ENCODE peak calls at places on chromosomes 7 and 10, in six cellular contexts. Q, D, H, M, U and W are unnamed samples.
A peak's percentile ranks its signal among the peaks of the same experiment; 100 is the strongest.

GRCh38 chr7:16891338-16891737 is 9.6 kb upstream of the AGR3 start:
- DNase-seq in Q (no peak), D (peak; percentile 72), H (peak; percentile 78), M (no peak), U (peak; percentile 76), W (peak; percentile 34)

GRCh38 chr10:103262229-103262628 is 14.7 kb upstream of the INA start:
- DNase-seq in Q (no peak), D (no peak), H (no peak), M (no peak), U (peak; percentile 18), W (no peak)

GRCh38 chr7:2710901-2711551 is 23.0 kb downstream of the AMZ1 start:
- DNase-seq in Q (no peak), D (peak; percentile 32), H (no peak), M (no peak), U (no peak), W (no peak)

GRCh38 chr7:116653204-116653603 is 18.8 kb upstream of the MET start:
- DNase-seq in Q (no peak), D (peak; percentile 83), H (peak; percentile 56), M (no peak), U (peak; percentile 40), W (no peak)

GRCh38 chr10:56551037-56551436 is 190.0 kb upstream of the ZWINT start:
- DNase-seq in Q (no peak), D (no peak), H (no peak), M (no peak), U (no peak), W (no peak)

GRCh38 chr7:129864042-129864441 is 88.7 kb downstream of the UBE2H start:
- DNase-seq in Q (no peak), D (no peak), H (no peak), M (no peak), U (no peak), W (no peak)

GRCh38 chr10:79155301-79156081 is 86.7 kb downstream of the ZMIZ1 start:
- DNase-seq in Q (no peak), D (peak; percentile 60), H (peak; percentile 75), M (no peak), U (peak; percentile 56), W (no peak)

GRCh38 chr7:140402178-140402835 is 1.6 kb upstream of the RAB19 start:
- DNase-seq in Q (no peak), D (peak; percentile 76), H (peak; percentile 61), M (no peak), U (no peak), W (no peak)

GRCh38 chr7:37109016-37109415 is 339.6 kb downstream of the ELMO1 start:
- DNase-seq in Q (no peak), D (no peak), H (peak; percentile 59), M (no peak), U (no peak), W (no peak)

GRCh38 chr7:140423501-140423900 is 19.6 kb downstream of the RAB19 start:
- DNase-seq in Q (no peak), D (no peak), H (no peak), M (no peak), U (no peak), W (no peak)

GRCh38 chr7:25949672-25950487 is 202.1 kb upstream of the NFE2L3 start:
- DNase-seq in Q (peak; percentile 30), D (no peak), H (peak; percentile 45), M (peak; percentile 63), U (peak; percentile 73), W (peak; percentile 62)

GRCh38 chr10:28952523-28952922 is 275.2 kb downstream of the BAMBI start:
- DNase-seq in Q (no peak), D (peak; percentile 17), H (no peak), M (no peak), U (no peak), W (no peak)

GRCh38 chr7:4247106-4247876 is 434.8 kb upstream of the FOXK1 start:
- DNase-seq in Q (no peak), D (no peak), H (no peak), M (no peak), U (no peak), W (no peak)

GRCh38 chr7:117285821-117286220 is 37.0 kb downstream of the WNT2 start:
- DNase-seq in Q (no peak), D (peak; percentile 59), H (no peak), M (no peak), U (no peak), W (no peak)

GRCh38 chr7:11726251-11727155 is 105.5 kb downstream of the THSD7A start:
- DNase-seq in Q (no peak), D (peak; percentile 9), H (no peak), M (no peak), U (no peak), W (no peak)

GRCh38 chr10:91319336-91319735 is 90.8 kb upstream of the HECTD2 start:
- DNase-seq in Q (no peak), D (no peak), H (no peak), M (no peak), U (peak; percentile 30), W (no peak)

GRCh38 chr7:69110450-69111050 is 487.7 kb upstream of the AUTS2 start:
- DNase-seq in Q (no peak), D (no peak), H (no peak), M (no peak), U (no peak), W (no peak)

GRCh38 chr10:36202861-36203260 is 560.8 kb upstream of the FZD8 start:
- DNase-seq in Q (no peak), D (no peak), H (no peak), M (no peak), U (no peak), W (no peak)

GRCh38 chr10:119364941-119365340 is 157.6 kb downstream of the GRK5 start:
- DNase-seq in Q (no peak), D (peak; percentile 31), H (no peak), M (no peak), U (no peak), W (no peak)

GRCh38 chr10:125014984-125015944 is 73.3 kb downstream of the ZRANB1 start:
- DNase-seq in Q (no peak), D (no peak), H (no peak), M (no peak), U (no peak), W (no peak)

GRCh38 chr10:49700997-49701396 is 21.5 kb downstream of the C10orf53 start:
- DNase-seq in Q (no peak), D (no peak), H (no peak), M (no peak), U (peak; percentile 66), W (peak; percentile 75)

GRCh38 chr10:24153537-24153936 is 55.4 kb upstream of the KIAA1217 start:
- DNase-seq in Q (no peak), D (no peak), H (no peak), M (no peak), U (no peak), W (no peak)

GRCh38 chr7:123797673-123798526 is 47.1 kb upstream of the HYAL4 start:
- DNase-seq in Q (peak; percentile 12), D (peak; percentile 78), H (peak; percentile 79), M (no peak), U (peak; percentile 82), W (no peak)

GRCh38 chr10:120905268-120905667 is 54.1 kb downstream of the WDR11 start:
- DNase-seq in Q (no peak), D (no peak), H (no peak), M (no peak), U (no peak), W (no peak)
- H2BK15ac ChIP-seq in Q (no peak overlapping the region), D (no peak overlapping the region), H (no peak overlapping the region), M (no peak overlapping the region), U (no peak overlapping the region), W (no peak overlapping the region)

DNA sequence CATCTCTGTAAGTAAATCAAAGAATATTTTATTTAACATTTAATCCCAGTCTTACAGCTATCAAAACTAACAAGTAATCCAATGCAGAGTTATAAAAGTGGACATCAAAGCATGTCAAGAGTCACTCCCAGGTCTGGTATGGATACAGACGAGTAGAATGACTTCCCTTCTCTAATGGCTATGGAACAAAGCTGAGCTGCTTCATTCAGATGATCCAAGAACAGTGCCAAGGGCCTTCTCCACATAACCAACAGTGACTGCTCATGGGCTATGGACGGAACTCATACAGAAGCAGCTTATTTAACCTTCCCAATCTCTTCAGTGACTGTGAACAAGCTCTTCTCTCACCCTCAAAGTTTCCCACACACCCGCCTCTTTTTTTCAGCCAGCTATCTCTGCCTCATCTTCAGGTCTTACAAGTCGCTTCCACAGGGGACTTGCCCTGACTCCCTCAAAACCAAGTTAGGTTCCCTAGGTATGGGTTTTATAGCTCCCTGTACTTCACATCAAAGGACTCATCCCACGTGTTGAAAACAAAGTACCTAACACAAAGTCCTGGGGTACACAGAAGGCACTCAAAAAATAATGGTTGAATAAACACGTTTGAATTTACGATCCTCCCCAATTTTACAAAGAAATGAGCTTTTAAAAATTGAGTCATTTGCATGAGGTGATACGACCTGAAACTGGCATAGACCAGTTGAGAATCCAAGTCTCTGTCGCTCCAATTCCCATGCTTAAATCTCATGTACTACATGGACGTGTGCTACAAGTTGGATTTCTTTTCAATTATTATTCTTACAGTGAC is 3.1 kb downstream of the USP6NL start:
- DNase-seq in Q (no peak), D (no peak), H (no peak), M (no peak), U (peak; percentile 19), W (no peak)
- H3K23ac ChIP-seq in Q (no peak overlapping the region), D (peak overlapping the region; percentile 51), H (no peak overlapping the region), M (no peak overlapping the region), U (no peak overlapping the region), W (no peak overlapping the region)

GRCh38 chr7:76225379-76225778 is 23.7 kb downstream of the SRRM3 start:
- DNase-seq in Q (peak; percentile 66), D (peak; percentile 23), H (peak; percentile 43), M (peak; percentile 87), U (peak; percentile 62), W (peak; percentile 82)

GRCh38 chr7:76222839-76223238 is 21.1 kb downstream of the SRRM3 start:
- DNase-seq in Q (no peak), D (no peak), H (no peak), M (no peak), U (no peak), W (no peak)

GRCh38 chr7:76224695-76225094 is 23.0 kb downstream of the SRRM3 start:
- DNase-seq in Q (no peak), D (no peak), H (no peak), M (no peak), U (no peak), W (no peak)

GRCh38 chr7:76222333-76222732 is 20.6 kb downstream of the SRRM3 start:
- DNase-seq in Q (no peak), D (no peak), H (no peak), M (no peak), U (no peak), W (no peak)

GRCh38 chr7:76223286-76223972 is 21.7 kb downstream of the SRRM3 start:
- DNase-seq in Q (no peak), D (no peak), H (no peak), M (no peak), U (peak; percentile 69), W (no peak)
- H2BK15ac ChIP-seq in Q (no peak overlapping the region), D (no peak overlapping the region), H (no peak overlapping the region), M (peak overlapping the region; percentile 99), U (no peak overlapping the region), W (no peak overlapping the region)

GRCh38 chr7:22435105-22435504 is 64.9 kb downstream of the STEAP1B start:
- DNase-seq in Q (no peak), D (no peak), H (no peak), M (no peak), U (no peak), W (no peak)
- H3K23ac ChIP-seq in Q (no peak overlapping the region), D (no peak overlapping the region), H (no peak overlapping the region), M (no peak overlapping the region), U (no peak overlapping the region), W (no peak overlapping the region)